ENCODE peak calls at places on chromosomes 5 and 9, in six cellular contexts. Z is retinal pigment epithelial cell, C is prostate gland, O is A549, T is choroid plexus epithelial cell, G is A673. V is an unnamed sample.

GRCh38 chr5:129118405-129118804 is 23.9 kb downstream of the ISOC1 start:
- DNase-seq in Z (no peak), C (no peak), O (no peak), T (peak), G (no peak), V (no peak)

GRCh38 chr5:95731571-95732554 is 727 bp downstream of the RHOBTB3 start:
- DNase-seq in Z (no peak), C (peak), O (peak), T (peak), G (peak), V (peak)

GRCh38 chr5:171865431-171865830 is 79.8 kb downstream of the SMIM23 start:
- DNase-seq in Z (no peak), C (no peak), O (no peak), T (no peak), G (no peak), V (no peak)

GRCh38 chr9:90457386-90458080 is 185.1 kb downstream of the DIRAS2 start:
- DNase-seq in Z (no peak), C (no peak), O (no peak), T (no peak), G (no peak), V (no peak)

GRCh38 chr5:40464461-40464860 is 215.3 kb upstream of the PTGER4 start:
- DNase-seq in Z (no peak), C (no peak), O (no peak), T (peak), G (no peak), V (peak)

GRCh38 chr9:15349892-15350761 is 43.1 kb upstream of the TTC39B start:
- DNase-seq in Z (peak), C (no peak), O (peak), T (peak), G (peak), V (peak)

GRCh38 chr5:178941361-178941760 is 363 bp downstream of the ZNF454 start:
- DNase-seq in Z (no peak), C (peak), O (no peak), T (peak), G (no peak), V (no peak)

GRCh38 chr5:158856794-158857193 is 242.9 kb downstream of the EBF1 start:
- DNase-seq in Z (no peak), C (no peak), O (no peak), T (no peak), G (no peak), V (no peak)

GRCh38 chr5:118687671-118688621 is 300.4 kb downstream of the DTWD2 start:
- DNase-seq in Z (no peak), C (no peak), O (no peak), T (peak), G (no peak), V (no peak)

GRCh38 chr9:124818431-124819281 is 34.6 kb upstream of the WDR38 start:
- DNase-seq in Z (no peak), C (no peak), O (no peak), T (no peak), G (no peak), V (no peak)

GRCh38 chr9:131875828-131876485 is 136.1 kb upstream of the RAPGEF1 start:
- DNase-seq in Z (no peak), C (no peak), O (no peak), T (no peak), G (no peak), V (peak)

GRCh38 chr5:31638748-31639418 is at the start of gene PDZD2:
- DNase-seq in Z (no peak), C (peak), O (peak), T (peak), G (peak), V (peak)

GRCh38 chr9:88373018-88373417 is 15.2 kb upstream of the SPIN1 start:
- DNase-seq in Z (no peak), C (no peak), O (no peak), T (no peak), G (no peak), V (no peak)

GRCh38 chr5:3599283-3600105 is 3.9 kb downstream of the IRX1 start:
- DNase-seq in Z (no peak), C (no peak), O (no peak), T (no peak), G (no peak), V (no peak)

GRCh38 chr9:115127191-115127817 is 9.3 kb upstream of the TNC start:
- DNase-seq in Z (no peak), C (no peak), O (no peak), T (no peak), G (peak), V (no peak)

GRCh38 chr5:7850533-7851239 is at the start of gene CFAP90:
- DNase-seq in Z (no peak), C (peak), O (no peak), T (peak), G (peak), V (peak)

GRCh38 chr5:163309850-163310365 is 127.5 kb upstream of the CCNG1 start:
- DNase-seq in Z (no peak), C (no peak), O (no peak), T (no peak), G (no peak), V (no peak)

GRCh38 chr9:98427491-98427890 is 172.0 kb upstream of the TBC1D2 start:
- DNase-seq in Z (no peak), C (no peak), O (no peak), T (no peak), G (no peak), V (no peak)

GRCh38 chr9:89137548-89138462 is 40.8 kb downstream of the SHC3 start:
- DNase-seq in Z (peak), C (peak), O (peak), T (peak), G (peak), V (peak)

GRCh38 chr5:103587185-103587748 is 24.7 kb upstream of the NUDT12 start:
- DNase-seq in Z (peak), C (no peak), O (no peak), T (peak), G (peak), V (peak)

GRCh38 chr5:80711938-80712337 is 57.2 kb upstream of the DHFR start:
- DNase-seq in Z (no peak), C (no peak), O (peak), T (peak), G (peak), V (peak)

GRCh38 chr5:135974019-135974600 is 19.3 kb upstream of the LECT2 start:
- DNase-seq in Z (no peak), C (no peak), O (no peak), T (no peak), G (no peak), V (no peak)

GRCh38 chr9:134275379-134275778 is 50.9 kb upstream of the RXRA start:
- DNase-seq in Z (no peak), C (no peak), O (no peak), T (no peak), G (peak), V (no peak)

GRCh38 chr5:56314536-56314935 is 81.4 kb upstream of the ANKRD55 start:
- DNase-seq in Z (no peak), C (no peak), O (peak), T (peak), G (peak), V (peak)

GRCh38 chr9:4111233-4112000 is 188.5 kb downstream of the GLIS3 start:
- DNase-seq in Z (no peak), C (no peak), O (no peak), T (peak), G (no peak), V (peak)

DNA sequence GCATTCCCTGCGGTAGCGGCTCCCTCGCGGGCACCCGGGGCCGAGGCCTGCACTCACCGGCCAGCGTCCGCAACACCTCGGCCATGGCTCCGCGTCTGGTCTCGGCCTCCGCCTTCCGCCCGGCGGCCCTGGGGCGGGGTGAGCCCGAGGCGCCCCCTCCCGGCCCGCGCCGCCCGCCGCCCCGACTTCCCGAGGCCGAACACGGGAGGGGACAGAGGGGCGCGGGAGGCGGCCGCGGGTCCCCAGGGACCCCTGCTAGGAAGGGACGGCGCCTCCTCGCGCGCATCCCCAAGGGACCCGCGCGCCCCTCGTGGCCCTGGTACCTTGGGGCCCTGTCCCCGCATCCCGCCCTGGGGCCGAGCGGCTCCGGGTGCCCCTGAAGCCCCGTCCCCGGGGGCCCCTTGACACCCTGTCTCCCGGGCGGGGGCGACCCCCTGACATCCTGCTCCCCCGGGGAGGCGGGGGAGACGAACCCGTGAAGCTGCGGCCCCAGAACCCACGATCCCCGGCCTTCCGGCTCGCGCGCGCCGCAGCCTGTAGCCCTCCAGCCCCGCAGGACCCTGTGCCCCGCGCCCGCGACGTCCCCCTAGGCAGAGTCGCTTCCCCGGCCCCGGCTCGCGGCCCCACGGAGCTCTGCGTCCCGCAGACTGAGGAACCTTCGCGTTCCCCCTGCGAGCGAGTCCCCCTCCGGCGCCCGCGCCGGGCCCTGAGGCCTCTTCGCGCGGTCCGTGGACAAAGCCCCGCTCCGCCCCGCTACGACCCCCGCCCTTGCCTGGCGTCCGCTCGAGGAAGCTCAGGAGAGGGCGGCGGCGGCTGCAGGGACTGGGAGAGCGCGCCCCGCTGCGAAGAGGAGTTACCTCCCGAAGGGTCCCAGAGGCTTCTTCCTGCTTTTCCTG is at the start of gene ABO:
- DNase-seq in Z (no peak), C (no peak), O (no peak), T (no peak), G (no peak), V (no peak)
- H3K4me3 ChIP-seq in Z (no peak), C (peak), O (peak), T (no peak), G (peak), V (no peak)

DNA sequence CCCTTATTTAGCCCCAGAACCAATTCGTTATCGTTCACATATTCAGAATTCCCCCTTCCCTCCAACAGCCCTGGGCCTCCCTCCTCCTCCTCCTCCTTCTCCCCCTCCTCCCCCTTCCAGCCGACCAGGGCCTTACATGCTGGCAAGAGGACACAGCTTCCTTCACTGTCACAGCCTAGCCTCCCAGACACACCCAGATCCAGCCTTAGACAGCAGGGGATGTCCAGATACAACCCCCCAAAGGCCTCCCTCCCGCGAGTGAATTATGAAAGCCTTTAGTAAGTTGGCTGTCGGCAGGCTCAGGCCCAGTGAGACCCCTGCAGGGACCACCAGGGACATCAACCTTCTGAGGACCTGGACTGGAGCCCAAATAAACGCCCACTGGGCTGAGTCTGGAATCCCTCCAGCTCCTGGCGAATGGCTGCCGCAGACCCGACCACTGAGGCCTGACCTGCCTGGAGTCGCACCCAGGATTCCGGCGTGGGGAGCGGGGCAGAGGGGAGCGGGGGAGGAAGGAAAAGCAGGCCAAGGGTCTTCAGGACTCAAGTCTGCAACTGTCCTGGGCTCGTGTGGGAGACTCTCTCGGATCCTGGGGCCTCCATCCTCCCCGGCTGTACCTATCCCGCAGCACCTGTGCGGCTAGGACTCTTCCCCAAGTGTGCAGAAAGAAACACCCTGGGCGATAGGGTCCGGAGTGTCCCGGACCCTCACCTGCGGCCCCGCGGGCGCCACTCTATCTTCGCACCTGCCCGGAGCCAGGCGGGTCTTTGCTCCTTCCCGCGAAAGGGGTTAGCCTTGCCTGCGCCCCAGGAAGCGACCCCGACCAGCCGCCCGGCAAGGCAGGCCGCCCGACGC is 735 bp downstream of the SEPTIN8 start:
- DNase-seq in Z (no peak), C (peak), O (peak), T (no peak), G (peak), V (peak)
- H3K4me3 ChIP-seq in Z (peak), C (peak), O (peak), T (peak), G (peak), V (peak)

GRCh38 chr5:140038373-140038957 is 4.6 kb downstream of the NRG2 start:
- DNase-seq in Z (no peak), C (no peak), O (no peak), T (peak), G (no peak), V (peak)
- H3K4me3 ChIP-seq in Z (peak), C (peak), O (no peak), T (peak), G (no peak), V (peak)

DNA sequence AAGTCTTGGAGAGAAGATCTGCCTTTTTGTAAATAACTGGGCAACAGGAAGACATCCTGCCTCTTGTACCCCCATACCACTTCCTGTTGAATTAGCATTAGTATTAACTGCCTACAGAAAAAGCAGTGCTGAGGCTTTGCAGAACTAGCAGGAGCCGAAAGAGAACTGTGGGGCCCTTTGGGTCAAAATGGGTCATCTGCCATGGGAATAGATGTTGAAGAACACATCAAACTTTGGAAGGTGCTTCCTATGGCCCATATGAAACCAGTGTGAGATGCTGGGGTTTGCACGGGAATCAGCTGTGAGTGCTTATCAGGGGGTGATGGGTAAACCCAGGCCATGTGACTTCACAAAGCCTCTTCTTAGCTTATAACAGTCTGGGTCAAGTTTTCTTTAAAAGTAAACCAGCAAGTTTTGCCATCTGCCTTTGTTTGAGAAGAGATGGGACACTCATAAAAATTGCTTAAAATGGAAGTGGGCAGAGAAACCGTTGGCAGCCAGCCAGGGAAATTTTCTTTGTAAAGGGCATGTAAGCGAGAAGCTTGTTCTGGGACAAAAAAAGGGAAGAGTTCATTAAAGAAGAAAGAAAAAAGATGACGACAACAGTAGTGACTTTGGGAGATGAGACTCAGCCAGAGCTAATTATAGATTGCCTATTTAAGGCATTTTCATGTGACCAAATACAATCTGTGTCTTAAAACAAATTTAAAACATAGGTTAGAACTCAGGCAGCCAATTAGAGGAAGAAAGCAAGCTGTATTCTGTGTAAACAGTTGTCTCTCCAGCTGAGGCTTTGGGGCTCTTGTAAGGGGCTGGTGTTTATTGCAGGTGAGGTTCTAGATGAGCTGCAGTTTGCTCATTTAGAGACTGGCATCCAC is 4.4 kb downstream of the SLC25A25 start:
- DNase-seq in Z (no peak), C (peak), O (no peak), T (peak), G (peak), V (peak)
- H3K4me3 ChIP-seq in Z (no peak), C (no peak), O (no peak), T (no peak), G (peak), V (no peak)

DNA sequence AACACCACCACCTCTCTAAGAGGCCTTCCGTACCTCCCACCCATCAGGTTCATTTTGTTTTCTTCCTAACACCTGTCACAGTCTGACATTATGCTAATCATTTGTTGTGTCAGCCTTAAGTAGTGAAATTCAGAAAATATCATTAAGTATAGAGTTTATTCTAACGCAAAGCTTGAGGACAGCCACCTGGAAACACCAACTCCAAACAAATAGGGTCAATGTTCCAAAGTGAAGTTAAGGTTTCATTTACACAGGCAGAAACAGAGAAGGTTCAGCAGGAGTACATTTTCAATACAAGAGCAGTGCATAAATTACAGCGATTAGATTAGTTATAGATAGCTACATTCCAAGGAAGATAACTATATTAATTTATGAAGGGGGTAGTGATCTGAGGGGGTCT is 1.3 kb upstream of the SMC5 start:
- DNase-seq in Z (no peak), C (no peak), O (no peak), T (no peak), G (no peak), V (no peak)
- H3K4me3 ChIP-seq in Z (peak), C (peak), O (no peak), T (peak), G (peak), V (peak)

DNA sequence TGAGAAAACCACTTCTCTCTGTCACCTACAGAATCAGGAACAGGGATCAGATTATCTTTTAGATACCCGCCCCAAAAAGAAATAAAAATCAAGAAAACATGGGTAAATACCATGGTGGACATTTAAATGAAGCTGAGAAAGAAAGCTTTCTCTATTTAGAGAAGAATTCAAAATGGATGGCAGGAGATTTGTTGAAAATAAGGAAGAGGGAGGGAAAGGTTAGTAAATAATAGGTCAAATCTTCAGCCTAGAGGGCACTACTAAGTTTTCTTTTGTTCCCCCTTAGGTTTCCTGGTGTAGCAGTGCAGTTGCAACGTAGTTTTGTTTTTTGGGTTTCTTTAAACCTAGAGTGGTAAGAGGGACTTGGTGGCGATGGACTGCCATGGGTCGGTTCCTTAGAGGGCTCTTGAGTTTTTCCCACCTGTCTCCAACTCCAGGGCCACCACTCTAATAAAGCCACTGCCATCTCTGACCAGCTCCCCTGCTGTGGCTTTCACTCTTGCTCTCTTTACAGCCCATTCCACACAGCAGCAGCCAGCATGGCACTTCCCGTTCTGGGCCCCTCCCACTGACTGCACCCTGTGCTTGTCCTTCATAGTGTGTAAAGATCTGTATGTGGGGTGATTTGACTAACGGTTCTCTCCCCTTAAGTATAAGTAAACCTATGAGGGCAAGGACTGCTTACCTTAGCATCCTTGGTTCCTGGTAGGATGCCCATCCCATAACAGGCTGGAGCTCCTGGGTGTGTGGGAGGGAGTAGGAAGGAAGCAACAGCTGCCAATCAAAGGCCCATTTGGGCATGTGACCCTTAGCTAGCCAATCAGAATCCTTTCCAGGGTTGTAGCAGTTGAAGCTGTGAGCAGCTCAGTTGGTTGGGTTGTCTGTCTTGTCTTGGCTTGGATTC is 118.3 kb downstream of the SLC1A3 start:
- DNase-seq in Z (no peak), C (no peak), O (peak), T (no peak), G (peak), V (no peak)
- H3K4me3 ChIP-seq in Z (no peak), C (no peak), O (no peak), T (no peak), G (no peak), V (no peak)

GRCh38 chr9:127926961-127927456 is 3.6 kb downstream of the PIP5KL1 start:
- DNase-seq in Z (no peak), C (no peak), O (no peak), T (no peak), G (no peak), V (no peak)
- H3K4me3 ChIP-seq in Z (peak), C (peak), O (no peak), T (peak), G (peak), V (peak)

GRCh38 chr9:37026085-37026935 is 7.8 kb downstream of the PAX5 start:
- DNase-seq in Z (no peak), C (no peak), O (no peak), T (no peak), G (peak), V (no peak)
- H3K4me3 ChIP-seq in Z (no peak), C (peak), O (peak), T (no peak), G (peak), V (no peak)

DNA sequence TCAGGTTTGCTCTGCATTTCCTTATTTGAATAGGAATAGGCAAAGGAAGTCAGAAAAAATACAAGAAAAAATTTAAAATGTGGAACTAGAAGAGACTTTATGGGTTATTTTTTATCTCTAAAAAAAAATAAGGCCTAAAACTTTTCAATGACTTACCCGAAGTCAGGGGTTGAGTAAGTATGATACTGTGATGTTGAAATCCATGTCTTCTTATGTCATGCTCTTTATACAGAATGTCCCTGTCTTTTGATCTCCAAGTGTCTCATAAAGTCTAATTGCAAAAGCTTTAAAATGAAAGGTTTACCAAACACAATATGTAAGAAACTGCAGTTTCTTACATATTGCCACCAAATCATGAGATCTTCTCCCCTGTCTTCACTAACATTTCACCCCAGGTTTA is 148.2 kb upstream of the PIK3R1 start:
- DNase-seq in Z (no peak), C (no peak), O (no peak), T (no peak), G (no peak), V (peak)
- H3K4me3 ChIP-seq in Z (no peak), C (no peak), O (no peak), T (no peak), G (no peak), V (no peak)

V was measured in cardiac fibroblast.